ENCODE peak calls at places on chromosomes 4 and X, in five cellular contexts. J is body of pancreas, Z is ovary, O is heart left ventricle, R is adrenal gland. K is an unnamed sample. For H3K4me1, the result is how much of the 10 kb centered on the place peaks cover.

GRCh38 chr4:33306131-33306530 is 2586.0 kb downstream of the PCDH7 start:
- DNase-seq in J (no peak), Z (no peak), O (no peak), R (no peak), K (no peak)

GRCh38 chrX:17030092-17030491 is 83.6 kb downstream of the REPS2 start:
- DNase-seq in J (no peak), Z (no peak), O (no peak), R (no peak), K (no peak)

GRCh38 chrX:132375941-132376340 is 112.9 kb downstream of the MBNL3 start:
- DNase-seq in J (no peak), Z (no peak), O (no peak), R (no peak), K (no peak)

GRCh38 chr4:29948451-29948850 is 771.7 kb upstream of the PCDH7 start:
- DNase-seq in J (no peak), Z (no peak), O (no peak), R (no peak), K (no peak)

GRCh38 chrX:78384486-78384885 is 57.1 kb upstream of the CYSLTR1 start:
- DNase-seq in J (no peak), Z (no peak), O (no peak), R (no peak), K (no peak)

GRCh38 chr4:145937021-145937861 is 1.4 kb downstream of the ZNF827 start:
- DNase-seq in J (peak), Z (peak), O (peak), R (peak), K (peak)

GRCh38 chr4:23388699-23389395 is 501.0 kb downstream of the PPARGC1A start:
- DNase-seq in J (no peak), Z (no peak), O (no peak), R (no peak), K (no peak)

GRCh38 chr4:2337896-2338295 is 76.0 kb upstream of the MXD4 start:
- DNase-seq in J (no peak), Z (no peak), O (peak), R (no peak), K (peak)

GRCh38 chr4:176002007-176002623 is 63.5 kb upstream of the WDR17 start:
- DNase-seq in J (peak), Z (no peak), O (no peak), R (peak), K (peak)

GRCh38 chr4:150510176-150510875 is 71.6 kb upstream of the MAB21L2 start:
- DNase-seq in J (no peak), Z (no peak), O (no peak), R (no peak), K (no peak)

GRCh38 chr4:119189638-119190037 is 22.9 kb upstream of the USP53 start:
- DNase-seq in J (no peak), Z (no peak), O (no peak), R (no peak), K (no peak)

GRCh38 chr4:5054532-5054931 is 3.3 kb downstream of the STK32B start:
- DNase-seq in J (no peak), Z (no peak), O (no peak), R (no peak), K (no peak)

GRCh38 chr4:70660106-70660505 is 6.2 kb downstream of the JCHAIN start:
- DNase-seq in J (no peak), Z (no peak), O (no peak), R (no peak), K (no peak)

GRCh38 chrX:138859421-138859820 is 147.9 kb upstream of the FGF13 start:
- DNase-seq in J (no peak), Z (no peak), O (no peak), R (no peak), K (no peak)

GRCh38 chr4:11700751-11701226 is 272.1 kb upstream of the HS3ST1 start:
- DNase-seq in J (no peak), Z (no peak), O (no peak), R (no peak), K (no peak)

GRCh38 chrX:51955200-51955599 is 61.8 kb downstream of the MAGED1 start:
- DNase-seq in J (no peak), Z (no peak), O (no peak), R (no peak), K (no peak)

GRCh38 chrX:109036624-109037023 is 300.3 kb upstream of the IRS4 start:
- DNase-seq in J (no peak), Z (no peak), O (no peak), R (no peak), K (no peak)

GRCh38 chr4:139709660-139710059 is 44.0 kb downstream of the MGST2 start:
- DNase-seq in J (no peak), Z (no peak), O (no peak), R (no peak), K (no peak)

GRCh38 chr4:790466-790820 is 35.5 kb downstream of the CPLX1 start:
- DNase-seq in J (no peak), Z (no peak), O (no peak), R (no peak), K (no peak)

GRCh38 chr4:793109-793861 is 32.6 kb downstream of the CPLX1 start:
- DNase-seq in J (no peak), Z (no peak), O (no peak), R (no peak), K (no peak)

GRCh38 chr4:791201-791865 is 34.6 kb downstream of the CPLX1 start:
- DNase-seq in J (no peak), Z (no peak), O (no peak), R (no peak), K (no peak)

GRCh38 chr4:792729-793108 is 33.2 kb downstream of the CPLX1 start:
- DNase-seq in J (no peak), Z (no peak), O (no peak), R (no peak), K (no peak)

GRCh38 chr4:791866-792630 is 33.9 kb downstream of the CPLX1 start:
- DNase-seq in J (no peak), Z (peak), O (no peak), R (no peak), K (peak)
- H3K4me3 ChIP-seq in J (no peak), Z (peak), O (no peak), R (no peak), K (peak)

GRCh38 chrX:13076176-13076956 is 31.9 kb upstream of the FAM9C start:
- DNase-seq in J (no peak), Z (no peak), O (no peak), R (no peak), K (no peak)

GRCh38 chrX:13069771-13070410 is 25.5 kb upstream of the FAM9C start:
- DNase-seq in J (no peak), Z (no peak), O (no peak), R (no peak), K (no peak)

GRCh38 chrX:13077168-13077567 is 32.7 kb upstream of the FAM9C start:
- DNase-seq in J (no peak), Z (no peak), O (no peak), R (no peak), K (no peak)

GRCh38 chrX:13078739-13079444 is 34.5 kb upstream of the FAM9C start:
- DNase-seq in J (peak), Z (peak), O (peak), R (no peak), K (peak)

GRCh38 chrX:13074297-13075262 is 30.2 kb upstream of the FAM9C start:
- DNase-seq in J (no peak), Z (no peak), O (no peak), R (no peak), K (no peak)
- H3K4me1 ChIP-seq in J (under half), Z (under half), O (under half), R (under half), K (under half)

DNA sequence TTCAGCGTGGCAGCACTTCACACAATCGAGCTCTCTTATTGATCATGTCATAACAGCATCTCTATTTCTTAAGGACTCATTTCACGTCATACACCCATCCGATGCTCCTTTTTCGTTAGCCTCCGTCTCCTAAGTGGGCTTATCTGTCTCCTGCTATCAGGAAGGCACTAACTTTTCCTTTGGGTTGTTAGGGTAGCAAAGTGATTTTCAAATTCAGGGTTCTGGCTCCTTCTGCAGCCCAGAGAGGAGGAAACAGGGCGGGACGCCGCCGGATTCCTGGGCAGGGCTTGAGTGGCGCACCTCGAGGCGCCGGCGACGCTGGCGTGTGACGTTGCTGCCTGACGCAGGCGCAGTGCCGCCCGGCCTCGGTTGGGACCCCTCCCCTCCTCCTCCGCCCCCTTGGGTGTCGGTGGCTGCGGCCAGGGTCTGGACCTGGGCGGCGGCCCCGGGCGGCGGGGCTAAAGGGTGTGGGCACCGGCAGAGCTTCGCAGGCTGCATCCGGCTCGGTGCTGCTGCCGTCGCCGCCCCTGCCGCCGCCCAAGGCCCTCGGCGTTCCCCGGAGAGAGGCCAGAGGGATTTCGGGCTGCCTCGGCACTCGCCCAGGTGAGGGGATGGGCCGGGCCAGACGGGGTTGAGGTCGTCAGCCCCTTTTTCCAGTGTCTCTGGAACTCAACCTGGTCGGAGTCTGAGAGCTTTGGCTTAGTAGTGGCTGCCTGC is at the start of gene BLTP1:
- DNase-seq in J (peak), Z (peak), O (peak), R (peak), K (peak)
- TF ChIP-seq POLR2A in J (peak), Z (peak), O (peak), R (peak), K (no peak)

DNA sequence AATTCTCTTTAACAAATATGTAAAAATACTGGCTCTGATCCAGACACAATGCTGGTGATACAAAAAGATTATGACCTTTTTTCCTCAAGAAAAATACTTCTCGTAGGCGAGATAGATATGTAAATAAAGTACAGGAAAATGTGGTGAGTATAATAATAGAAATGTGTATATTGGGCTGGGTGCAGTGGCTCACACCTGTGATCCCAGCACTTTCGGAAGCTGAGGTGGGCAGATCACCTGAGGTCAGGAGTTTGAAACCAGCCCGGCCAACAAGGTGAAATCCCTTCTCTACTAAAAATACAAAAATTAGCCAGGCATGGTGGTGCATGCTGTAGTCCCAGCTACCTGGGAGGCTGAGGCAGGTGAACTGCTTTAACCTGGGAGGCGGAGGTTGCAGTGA is 55.0 kb downstream of the MRPL1 start:
- DNase-seq in J (no peak), Z (no peak), O (no peak), R (no peak), K (no peak)
- H3K4me3 ChIP-seq in J (no peak), Z (no peak), O (no peak), R (no peak), K (no peak)

DNA sequence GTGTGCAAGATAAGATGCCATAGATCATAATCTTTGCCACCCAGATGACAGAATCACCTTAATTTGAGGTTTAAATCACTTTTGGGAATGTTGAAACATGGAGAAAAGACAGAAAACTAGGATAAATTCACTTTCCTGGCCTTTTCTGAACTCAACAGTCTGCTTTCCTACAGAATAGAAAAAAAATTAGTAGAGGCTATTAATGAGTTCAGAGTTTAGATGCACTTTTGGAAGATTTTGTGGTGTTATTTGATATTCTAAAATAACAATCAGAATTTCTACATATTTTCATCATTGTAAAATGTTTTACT is 195.9 kb downstream of the CAMK2D start:
- DNase-seq in J (no peak), Z (no peak), O (no peak), R (no peak), K (no peak)
- H3K4me1 ChIP-seq in J (under half), Z (under half), O (under half), R (under half), K (under half)

DNA sequence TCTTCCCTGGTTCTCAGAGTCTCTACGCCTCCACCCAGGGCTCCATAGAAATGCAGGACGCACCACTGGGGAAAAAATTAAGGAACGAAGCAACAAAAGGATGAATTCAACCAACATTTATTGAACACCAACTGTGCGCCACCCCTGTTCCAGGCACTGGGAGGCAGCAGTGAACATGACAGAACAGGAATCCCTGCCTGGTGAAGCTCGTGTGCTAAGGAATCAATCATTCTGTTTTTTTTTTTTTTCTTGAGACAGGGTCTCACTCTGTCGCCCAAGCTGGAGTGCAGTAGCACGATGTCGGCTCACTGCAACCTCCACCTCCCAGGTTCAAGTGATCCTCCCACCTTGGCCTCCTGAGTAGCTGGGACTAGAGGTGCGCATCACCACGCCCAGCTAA is 1.9 kb upstream of the FTSJ1 start:
- DNase-seq in J (no peak), Z (no peak), O (no peak), R (no peak), K (no peak)
- TF ChIP-seq POLR2A in J (no peak), Z (no peak), O (no peak), R (no peak), K (no peak)

GRCh38 chrX:130083656-130084382 is 26.5 kb downstream of the ELF4 start:
- DNase-seq in J (no peak), Z (no peak), O (no peak), R (no peak), K (no peak)
- H3K4me3 ChIP-seq in J (no peak), Z (no peak), O (no peak), R (no peak), K (no peak)

DNA sequence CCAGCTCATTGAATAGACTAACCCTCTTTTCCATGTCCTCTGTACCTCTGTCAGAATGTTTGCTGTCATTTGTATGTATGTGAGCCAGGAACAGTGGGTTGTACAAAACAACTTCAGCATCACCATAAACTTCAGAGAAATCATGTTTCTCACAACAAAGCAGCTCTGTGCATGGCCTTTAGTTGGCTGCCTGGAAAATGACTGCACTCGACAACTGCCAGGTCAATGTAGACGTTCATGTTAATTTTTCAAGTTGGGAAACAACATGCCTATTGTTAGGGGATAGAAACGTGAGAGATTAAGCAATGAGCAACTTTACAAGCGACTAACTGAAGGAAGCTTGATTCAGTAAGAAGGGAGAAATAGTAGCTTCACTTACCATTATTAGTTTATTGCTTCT is 17.9 kb upstream of the CXCL11 start:
- DNase-seq in J (no peak), Z (no peak), O (no peak), R (no peak), K (no peak)
- H3K4me1 ChIP-seq in J (under half), Z (under half), O (under half), R (under half), K (under half)

GRCh38 chr4:108650212-108651067 is at the start of gene OSTC:
- DNase-seq in J (peak), Z (peak), O (peak), R (peak), K (peak)
- TF ChIP-seq POLR2A in J (peak), Z (peak), O (peak), R (peak), K (no peak)

GRCh38 chr4:125323547-125324100 is 8.9 kb downstream of the FAT4 start:
- DNase-seq in J (no peak), Z (no peak), O (no peak), R (no peak), K (no peak)

GRCh38 chr4:125325733-125326132 is 11.0 kb downstream of the FAT4 start:
- DNase-seq in J (no peak), Z (no peak), O (no peak), R (no peak), K (no peak)

GRCh38 chr4:125319311-125319710 is 4.6 kb downstream of the FAT4 start:
- DNase-seq in J (no peak), Z (no peak), O (no peak), R (no peak), K (no peak)

GRCh38 chr4:125322363-125322730 is 7.6 kb downstream of the FAT4 start:
- DNase-seq in J (no peak), Z (no peak), O (no peak), R (no peak), K (no peak)

GRCh38 chr4:125321709-125322362 is 7.1 kb downstream of the FAT4 start:
- DNase-seq in J (no peak), Z (no peak), O (no peak), R (no peak), K (no peak)
- H3K4me3 ChIP-seq in J (no peak), Z (no peak), O (no peak), R (no peak), K (peak)